ENCODE peak calls at places on chromosomes 16 and 17, in four cellular contexts. E is NB4, T is GM12865, D is body of pancreas. B is an unnamed sample.

GRCh38 chr17:40795019-40795667 is 4.6 kb downstream of the KRT28 start:
- DNase-seq in E (no peak), T (no peak), D (no peak), B (no peak)

GRCh38 chr16:7004266-7004665 is 328.4 kb upstream of the RBFOX1 start:
- DNase-seq in E (no peak), T (no peak), D (no peak), B (no peak)

GRCh38 chr16:81275064-81275532 is 36.6 kb downstream of the BCO1 start:
- DNase-seq in E (no peak), T (no peak), D (no peak), B (no peak)

GRCh38 chr17:81128774-81129173 is 36.5 kb upstream of the PVALEF start:
- DNase-seq in E (no peak), T (no peak), D (no peak), B (no peak)

GRCh38 chr16:3413730-3414379 is 12.8 kb downstream of the ZNF174 start:
- DNase-seq in E (peak), T (no peak), D (no peak), B (no peak)

GRCh38 chr16:20910781-20911321 is 10.3 kb downstream of the LYRM1 start:
- DNase-seq in E (peak), T (no peak), D (no peak), B (no peak)

GRCh38 chr17:63138713-63139112 is 172.7 kb downstream of the TANC2 start:
- DNase-seq in E (peak), T (no peak), D (no peak), B (no peak)

GRCh38 chr17:50892101-50892776 is 26.1 kb upstream of the TOB1 start:
- DNase-seq in E (no peak), T (no peak), D (no peak), B (no peak)

GRCh38 chr17:38605852-38606645 is at the start of gene SRCIN1:
- DNase-seq in E (peak), T (peak), D (peak), B (peak)

GRCh38 chr16:68265078-68265925 is 976 bp downstream of the SLC7A6 start:
- DNase-seq in E (peak), T (peak), D (peak), B (peak)

GRCh38 chr17:28889996-28890395 is 7.5 kb downstream of the FLOT2 start:
- DNase-seq in E (peak), T (no peak), D (no peak), B (no peak)

GRCh38 chr17:628507-628941 is 86.1 kb downstream of the VPS53 start:
- DNase-seq in E (peak), T (no peak), D (no peak), B (no peak)

GRCh38 chr16:89364603-89365002 is 125.8 kb downstream of the ANKRD11 start:
- DNase-seq in E (no peak), T (no peak), D (peak), B (no peak)

GRCh38 chr17:79793924-79794304 is 3.0 kb downstream of the CBX8 start:
- DNase-seq in E (no peak), T (no peak), D (no peak), B (peak)

GRCh38 chr16:17346774-17347569 is 123.8 kb downstream of the XYLT1 start:
- DNase-seq in E (no peak), T (peak), D (no peak), B (no peak)

GRCh38 chr16:77721752-77722314 is 481 bp upstream of the NUDT7 start:
- DNase-seq in E (no peak), T (no peak), D (no peak), B (no peak)
- H3K4me3 ChIP-seq in E (peak), T (peak), D (no peak), B (peak)

DNA sequence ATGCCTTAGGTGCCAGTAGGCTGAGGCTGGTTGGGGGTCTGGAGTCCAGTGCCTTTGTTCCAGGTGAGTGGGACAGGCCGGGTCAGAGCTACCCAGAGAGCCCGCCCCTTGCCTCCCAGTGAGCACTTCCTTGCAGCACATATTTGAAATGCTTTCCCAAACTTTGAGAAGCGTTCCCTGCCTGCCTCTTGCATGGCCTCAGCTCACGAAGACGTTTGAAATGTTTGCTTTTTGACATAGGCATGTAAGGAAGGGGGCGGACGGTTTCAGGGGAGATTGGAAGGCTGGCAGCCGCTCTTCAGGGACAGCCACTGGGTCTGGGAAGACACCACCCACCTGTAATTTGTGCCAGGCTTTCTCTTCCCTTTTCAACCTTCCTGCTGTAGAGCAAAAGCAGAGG is 5.1 kb upstream of the FOXL1 start:
- DNase-seq in E (no peak), T (no peak), D (no peak), B (no peak)
- H3K4me3 ChIP-seq in E (no peak), T (no peak), D (no peak), B (no peak)

GRCh38 chr17:57724038-57724728 is 20.9 kb downstream of the CCDC182 start:
- DNase-seq in E (peak), T (peak), D (no peak), B (peak)
- H3K4me3 ChIP-seq in E (no peak), T (no peak), D (no peak), B (no peak)

GRCh38 chr16:72850021-72850420 is 197.9 kb downstream of the ZFHX3 start:
- DNase-seq in E (no peak), T (no peak), D (no peak), B (no peak)
- H3K4me3 ChIP-seq in E (no peak), T (no peak), D (no peak), B (no peak)